ENCODE peak calls at places on chromosomes 1 and 21, in seven cellular contexts. J is spleen, X is sigmoid colon, T is A549, R is ovary, I is heart left ventricle, H is IMR-90. U is an unnamed sample.
A peak's percentile ranks its signal among the peaks of the same experiment; 100 is the strongest.

GRCh38 chr1:56200921-56201320 is 378.4 kb downstream of the PLPP3 start:
- DNase-seq in J (no peak), X (no peak), T (no peak), R (no peak), I (no peak), H (peak; percentile 21), U (no peak)

GRCh38 chr1:54819195-54819536 is 18.0 kb upstream of the TTC22 start:
- DNase-seq in J (no peak), X (no peak), T (no peak), R (no peak), I (no peak), H (no peak), U (no peak)

GRCh38 chr1:198575715-198576641 is 35.5 kb upstream of the ATP6V1G3 start:
- DNase-seq in J (no peak), X (no peak), T (no peak), R (no peak), I (no peak), H (peak; percentile 24), U (no peak)

GRCh38 chr1:7664147-7664892 is 106.8 kb upstream of the VAMP3 start:
- DNase-seq in J (no peak), X (no peak), T (no peak), R (no peak), I (no peak), H (no peak), U (no peak)

GRCh38 chr21:45540601-45540970 is 1.7 kb downstream of the SLC19A1 start:
- DNase-seq in J (peak; percentile 72), X (peak; percentile 58), T (no peak), R (no peak), I (no peak), H (no peak), U (no peak)

GRCh38 chr21:44421901-44422840 is 33.1 kb upstream of the LRRC3 start:
- DNase-seq in J (peak; percentile 30), X (peak; percentile 26), T (no peak), R (peak; percentile 6), I (no peak), H (no peak), U (no peak)

GRCh38 chr1:20125091-20125490 is 5.8 kb upstream of the PLA2G2D start:
- DNase-seq in J (no peak), X (peak; percentile 19), T (no peak), R (no peak), I (no peak), H (no peak), U (no peak)

GRCh38 chr1:243718893-243719292 is 131.2 kb downstream of the AKT3 start:
- DNase-seq in J (no peak), X (no peak), T (no peak), R (no peak), I (no peak), H (peak; percentile 85), U (no peak)

GRCh38 chr1:221949996-221950395 is 208.1 kb upstream of the DUSP10 start:
- DNase-seq in J (no peak), X (no peak), T (no peak), R (no peak), I (no peak), H (no peak), U (no peak)

GRCh38 chr1:158013840-158014520 is 20.5 kb downstream of the KIRREL1 start:
- DNase-seq in J (no peak), X (no peak), T (no peak), R (peak; percentile 52), I (no peak), H (peak; percentile 56), U (no peak)

GRCh38 chr1:182080955-182081582 is 19.6 kb upstream of the ZNF648 start:
- DNase-seq in J (no peak), X (no peak), T (peak; percentile 48), R (peak; percentile 37), I (no peak), H (peak; percentile 27), U (no peak)

GRCh38 chr1:226827458-226827857 is 43.0 kb upstream of the PSEN2 start:
- DNase-seq in J (no peak), X (peak; percentile 93), T (no peak), R (peak; percentile 71), I (peak; percentile 73), H (no peak), U (peak; percentile 71)

GRCh38 chr1:19321071-19321470 is 8.9 kb downstream of the SLC66A1 start:
- DNase-seq in J (no peak), X (no peak), T (no peak), R (no peak), I (no peak), H (no peak), U (no peak)

GRCh38 chr1:244237445-244237844 is 186.4 kb downstream of the ZBTB18 start:
- DNase-seq in J (no peak), X (no peak), T (no peak), R (no peak), I (no peak), H (peak; percentile 15), U (no peak)

GRCh38 chr1:77680173-77680572 is 2.3 kb downstream of the ZZZ3 start:
- DNase-seq in J (no peak), X (no peak), T (no peak), R (no peak), I (no peak), H (no peak), U (no peak)

GRCh38 chr1:224213438-224214119 is 30.5 kb downstream of the DEGS1 start:
- DNase-seq in J (no peak), X (peak; percentile 25), T (no peak), R (no peak), I (no peak), H (no peak), U (no peak)

GRCh38 chr21:31656199-31657095 is 3.0 kb upstream of the SOD1 start:
- DNase-seq in J (no peak), X (no peak), T (no peak), R (no peak), I (no peak), H (peak; percentile 47), U (no peak)

GRCh38 chr1:59967141-59967697 is 40.6 kb upstream of the CYP2J2 start:
- DNase-seq in J (no peak), X (no peak), T (no peak), R (no peak), I (no peak), H (peak; percentile 59), U (no peak)

GRCh38 chr21:28633803-28634572 is 358.7 kb downstream of the LTN1 start:
- DNase-seq in J (no peak), X (no peak), T (no peak), R (peak; percentile 17), I (peak; percentile 66), H (peak; percentile 95), U (no peak)

GRCh38 chr1:186626969-186627368 is 53.3 kb downstream of the PTGS2 start:
- DNase-seq in J (no peak), X (no peak), T (no peak), R (no peak), I (no peak), H (peak; percentile 5), U (no peak)

GRCh38 chr1:30413606-30414005 is 309.8 kb downstream of the MATN1 start:
- DNase-seq in J (no peak), X (peak; percentile 36), T (no peak), R (no peak), I (no peak), H (no peak), U (no peak)

GRCh38 chr1:119475866-119476439 is 31.1 kb upstream of the HSD3B1 start:
- DNase-seq in J (no peak), X (no peak), T (peak; percentile 40), R (no peak), I (peak; percentile 13), H (peak; percentile 21), U (no peak)

GRCh38 chr21:17784604-17785402 is 34.4 kb downstream of the C21orf91 start:
- DNase-seq in J (no peak), X (no peak), T (no peak), R (no peak), I (no peak), H (no peak), U (no peak)

GRCh38 chr1:219304227-219305226 is 130.8 kb downstream of the LYPLAL1 start:
- DNase-seq in J (no peak), X (no peak), T (peak; percentile 30), R (no peak), I (peak; percentile 32), H (peak; percentile 67), U (no peak)
- TF ChIP-seq CTCF in J (no peak), X (no peak), T (peak; percentile 35), R (no peak), I (no peak), H (peak; percentile 18), U (no peak)

DNA sequence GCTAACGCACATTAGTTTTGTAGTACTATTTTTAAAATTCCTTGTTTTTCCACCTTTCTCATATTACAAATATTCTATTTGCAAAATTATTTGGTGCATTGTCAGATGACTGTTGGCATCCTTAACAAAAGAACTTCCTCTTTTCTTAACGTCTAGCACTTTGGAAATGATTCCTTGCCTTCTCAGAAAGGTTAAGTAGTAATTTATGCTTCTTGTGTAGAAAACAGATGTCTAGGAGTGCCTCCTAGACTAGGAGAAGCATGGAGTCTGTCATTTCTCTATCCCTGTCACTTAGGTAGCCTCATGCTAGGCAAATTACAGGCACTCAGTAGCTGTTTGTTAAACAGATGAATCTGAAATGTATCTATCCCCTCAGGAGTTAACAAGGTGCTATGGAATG is 64.3 kb downstream of the HSPA13 start:
- DNase-seq in J (no peak), X (no peak), T (no peak), R (no peak), I (no peak), H (no peak), U (no peak)
- TF ChIP-seq POLR2A in J (no peak), X (no peak), T (no peak), R (no peak), I (no peak), H (no peak), U (no peak)

DNA sequence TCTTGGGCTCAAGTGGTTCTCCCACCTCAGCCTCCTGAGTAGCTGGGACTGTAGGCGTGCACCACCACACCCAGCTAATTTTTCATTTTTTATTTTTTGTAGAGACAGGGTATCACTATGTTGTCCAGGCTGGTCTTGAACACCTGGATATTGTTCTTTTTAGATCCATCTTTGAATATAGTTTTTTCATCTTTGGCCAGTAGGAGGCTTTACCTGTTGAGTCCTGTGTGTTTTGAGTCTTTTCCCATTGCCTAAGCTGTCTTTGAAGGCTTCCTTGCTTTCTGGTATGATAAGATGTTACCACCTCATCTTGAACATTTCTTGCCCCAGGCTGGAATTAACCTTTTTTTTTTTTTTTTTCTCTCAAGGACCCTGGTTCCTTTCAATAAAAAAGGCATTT is 387.8 kb upstream of the RUNX1 start:
- DNase-seq in J (no peak), X (no peak), T (no peak), R (no peak), I (no peak), H (no peak), U (no peak)
- TF ChIP-seq CTCF in J (no peak), X (no peak), T (no peak), R (no peak), I (no peak), H (no peak), U (no peak)

DNA sequence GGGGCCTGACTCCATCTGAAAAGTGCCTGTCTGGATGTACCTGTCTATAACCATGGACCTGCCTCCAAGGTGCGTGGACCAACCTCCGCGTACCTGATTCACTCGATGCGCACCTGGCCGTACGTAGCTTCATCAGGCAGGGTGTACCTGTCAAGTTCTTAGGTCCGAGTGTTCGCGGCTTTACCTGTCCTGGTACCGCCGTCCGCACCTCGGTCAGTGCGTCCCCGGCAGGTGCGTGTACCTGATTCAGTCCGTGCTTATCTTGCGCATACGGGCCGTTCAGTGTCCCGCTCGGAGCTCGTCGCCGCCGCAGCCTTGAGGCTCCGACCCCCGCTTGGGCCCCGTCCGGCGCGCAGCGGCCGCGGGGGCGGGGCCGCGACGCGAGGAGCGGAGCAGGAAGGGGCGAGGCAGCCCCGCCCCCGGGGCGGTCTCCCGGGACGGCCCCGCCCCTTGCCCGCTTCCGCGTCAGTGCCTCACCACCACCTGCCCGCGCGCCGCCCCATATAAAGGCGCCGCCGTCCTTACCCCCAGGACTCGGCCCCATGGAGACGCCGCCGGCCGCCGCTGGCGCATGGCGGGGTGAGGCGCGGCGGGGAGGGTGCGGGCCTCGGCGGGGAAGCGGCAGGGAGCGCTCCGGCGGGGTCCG is at the start of gene ZC3H12A:
- DNase-seq in J (peak; percentile 98), X (peak; percentile 96), T (peak; percentile 58), R (peak; percentile 92), I (peak; percentile 90), H (peak; percentile 86), U (peak; percentile 92)
- TF ChIP-seq POLR2A in J (peak; percentile 93), X (peak; percentile 4), T (peak; percentile 91), R (peak; percentile 95), I (peak; percentile 98), H (peak; percentile 99), U (peak; percentile 99)

U was measured in gastrocnemius medialis.